ENCODE peak calls at places on chromosomes 11 and 22, in eight cellular contexts. Z, B, V, C, X, Y, I and N are unnamed samples.

GRCh38 chr22:36123673-36124630 is 36.6 kb downstream of the APOL3 start:
- DNase-seq in B (peak), C (peak), I (peak), Y (peak), X (peak), V (peak), Z (peak), N (peak)

GRCh38 chr22:46010177-46010867 is 33.4 kb upstream of the WNT7B start:
- DNase-seq in Z (no peak), X (peak), B (no peak), C (no peak), V (no peak), I (no peak), Y (no peak), N (peak)

GRCh38 chr11:69874178-69874983 is 55.2 kb upstream of the FGF3 start:
- DNase-seq in C (no peak), Z (no peak), I (no peak), B (peak), X (no peak), Y (no peak), V (no peak), N (no peak)

GRCh38 chr11:68770781-68771180 is 19.5 kb upstream of the TESMIN start:
- DNase-seq in V (no peak), I (no peak), Z (no peak), Y (no peak), B (no peak), X (no peak), C (no peak), N (no peak)

GRCh38 chr11:748007-748359 is 719 bp downstream of the TALDO1 start:
- DNase-seq in I (no peak), C (no peak), X (no peak), B (no peak), V (no peak), Y (no peak), Z (no peak), N (no peak)

GRCh38 chr22:23284504-23285033 is 104.3 kb downstream of the BCR start:
- DNase-seq in C (no peak), V (no peak), I (no peak), Z (no peak), Y (no peak), B (no peak), X (no peak), N (no peak)

GRCh38 chr11:69869311-69869939 is 50.2 kb upstream of the FGF3 start:
- DNase-seq in X (no peak), V (no peak), C (no peak), Z (no peak), Y (peak), B (peak), I (no peak), N (no peak)

GRCh38 chr11:110134120-110134519 is 40.9 kb downstream of the ZC3H12C start:
- DNase-seq in Z (no peak), C (no peak), V (peak), Y (no peak), B (no peak), I (no peak), X (no peak), N (no peak)

GRCh38 chr11:45204761-45205160 is 58.3 kb downstream of the PRDM11 start:
- DNase-seq in B (no peak), X (no peak), I (no peak), Y (no peak), C (no peak), V (no peak), Z (no peak), N (no peak)

GRCh38 chr22:37976547-37976946 is 7.8 kb downstream of the SOX10 start:
- DNase-seq in X (no peak), B (no peak), C (no peak), I (no peak), Y (no peak), V (no peak), Z (no peak), N (no peak)

GRCh38 chr22:19540394-19540793 is 16.2 kb upstream of the CLDN5 start:
- DNase-seq in Y (no peak), Z (no peak), X (no peak), V (no peak), I (no peak), B (no peak), C (no peak), N (no peak)

GRCh38 chr11:30174265-30175022 is 56.4 kb upstream of the FSHB start:
- DNase-seq in Y (no peak), Z (no peak), B (no peak), C (no peak), I (no peak), X (no peak), V (no peak), N (no peak)

GRCh38 chr11:57336111-57336666 is 497 bp upstream of the SSRP1 start:
- DNase-seq in I (no peak), Z (no peak), V (no peak), X (no peak), B (no peak), C (no peak), Y (no peak), N (no peak)

GRCh38 chr22:27462190-27462589 is 339.4 kb downstream of the MN1 start:
- DNase-seq in Z (no peak), X (no peak), Y (no peak), C (no peak), V (no peak), I (no peak), B (no peak), N (no peak)

GRCh38 chr11:61482513-61482912 is 26.0 kb upstream of the LRRC10B start:
- DNase-seq in I (no peak), B (no peak), C (no peak), Z (peak), V (no peak), Y (peak), X (no peak), N (no peak)

GRCh38 chr11:125443767-125444311 is 52.2 kb downstream of the FEZ1 start:
- DNase-seq in X (no peak), Y (no peak), I (no peak), Z (no peak), C (no peak), V (peak), B (no peak), N (no peak)

GRCh38 chr11:2541881-2542361 is 97.1 kb downstream of the KCNQ1 start:
- DNase-seq in I (no peak), V (no peak), Y (no peak), B (no peak), Z (no peak), X (no peak), C (no peak), N (no peak)

GRCh38 chr11:36098046-36098445 is 154.2 kb downstream of the LDLRAD3 start:
- DNase-seq in Y (no peak), Z (no peak), X (no peak), C (no peak), B (no peak), V (no peak), I (no peak), N (no peak)

GRCh38 chr22:45866398-45867117 is 110.4 kb downstream of the WNT7B start:
- DNase-seq in C (no peak), Y (no peak), V (no peak), I (no peak), B (peak), Z (no peak), X (no peak), N (no peak)

GRCh38 chr11:133198326-133198725 is 334.0 kb downstream of the OPCML start:
- DNase-seq in B (no peak), V (no peak), Z (no peak), C (no peak), X (no peak), Y (no peak), I (no peak), N (no peak)

GRCh38 chr22:44920183-44920582 is 89.6 kb downstream of the PHF21B start:
- DNase-seq in Z (no peak), X (no peak), C (no peak), Y (no peak), V (no peak), B (no peak), I (no peak), N (no peak)

GRCh38 chr11:27313157-27313821 is 49.7 kb downstream of the CCDC34 start:
- DNase-seq in Y (no peak), X (no peak), I (no peak), Z (no peak), V (no peak), C (no peak), B (no peak), N (no peak)

GRCh38 chr11:64582885-64583284 is 8.1 kb upstream of the SLC22A12 start:
- DNase-seq in V (no peak), C (no peak), I (no peak), X (no peak), B (no peak), Z (no peak), Y (no peak), N (no peak)

GRCh38 chr11:14585438-14585837 is 58.2 kb upstream of the PDE3B start:
- DNase-seq in V (no peak), Z (no peak), B (no peak), I (no peak), X (no peak), Y (no peak), C (no peak), N (no peak)

GRCh38 chr11:129440028-129440630 is 64.5 kb downstream of the BARX2 start:
- DNase-seq in Z (no peak), V (no peak), C (no peak), I (no peak), Y (no peak), B (no peak), X (peak), N (peak)

GRCh38 chr11:80349986-80350385 is 909.2 kb upstream of the TENM4 start:
- DNase-seq in Z (no peak), X (no peak), Y (no peak), C (no peak), B (no peak), I (no peak), V (no peak), N (no peak)

GRCh38 chr11:68414457-68415221 is 45.9 kb upstream of the PPP6R3 start:
- DNase-seq in Z (no peak), C (no peak), I (no peak), B (no peak), V (no peak), X (no peak), Y (no peak), N (no peak)

GRCh38 chr22:21673534-21674321 is 7.9 kb downstream of the PPIL2 start:
- DNase-seq in X (no peak), Y (no peak), B (no peak), I (no peak), V (no peak), C (no peak), Z (no peak), N (no peak)

GRCh38 chr11:8604078-8604723 is 10.2 kb upstream of the STK33 start:
- DNase-seq in Z (peak), C (no peak), Y (peak), V (no peak), I (peak), X (peak), B (peak), N (peak)

GRCh38 chr11:64803846-64804345 is 882 bp upstream of the MAP4K2 start:
- DNase-seq in C (no peak), V (peak), Z (no peak), Y (peak), B (no peak), X (no peak), I (no peak), N (no peak)

GRCh38 chr11:119029340-119030028 is 1.2 kb downstream of the SLC37A4 start:
- DNase-seq in Y (no peak), X (no peak), I (no peak), V (no peak), Z (peak), C (no peak), B (no peak), N (no peak)

GRCh38 chr11:115164774-115165173 is 339.4 kb downstream of the CADM1 start:
- DNase-seq in X (no peak), B (no peak), I (no peak), Z (no peak), Y (no peak), V (peak), C (no peak), N (no peak)

GRCh38 chr11:21911046-21911445 is 281.8 kb upstream of the ANO5 start:
- DNase-seq in B (no peak), I (no peak), C (no peak), Y (no peak), Z (no peak), X (no peak), V (no peak), N (no peak)